ENCODE peak calls at places on chromosomes 12 and 14, in five cellular contexts. I, V, T, P and Z are unnamed samples.
A peak's percentile ranks its signal among the peaks of the same experiment; 100 is the strongest.

GRCh38 chr12:18551703-18552102 is 186.1 kb downstream of the PLCZ1 start:
- DNase-seq in V (no peak), T (no peak), P (no peak), I (no peak), Z (no peak)

GRCh38 chr14:21097616-21098133 is 780 bp downstream of the ZNF219 start:
- DNase-seq in T (no peak), I (no peak), V (no peak), P (no peak), Z (no peak)

GRCh38 chr12:127903146-127903545 is 363.8 kb upstream of the TMEM132C start:
- DNase-seq in T (peak; percentile 74), P (no peak), V (no peak), I (no peak), Z (peak; percentile 82)

GRCh38 chr12:3792623-3793288 is 39.8 kb upstream of the CRACR2A start:
- DNase-seq in I (no peak), T (no peak), P (no peak), V (no peak), Z (no peak)

GRCh38 chr12:22459872-22460490 is 84.4 kb downstream of the C2CD5 start:
- DNase-seq in T (peak; percentile 29), V (no peak), P (no peak), I (no peak), Z (peak; percentile 69)

GRCh38 chr14:74784634-74785033 is 21.5 kb downstream of the YLPM1 start:
- DNase-seq in T (no peak), I (no peak), P (no peak), V (no peak), Z (no peak)

GRCh38 chr14:78611031-78611430 is 440.9 kb downstream of the NRXN3 start:
- DNase-seq in I (no peak), V (no peak), T (no peak), P (no peak), Z (no peak)

GRCh38 chr14:92026548-92027190 is 13.2 kb downstream of the TRIP11 start:
- DNase-seq in P (no peak), I (no peak), T (no peak), V (no peak), Z (no peak)

GRCh38 chr12:102120886-102121285 is 903 bp downstream of the PARPBP start:
- DNase-seq in I (no peak), V (no peak), P (no peak), T (peak; percentile 16), Z (peak; percentile 18)

GRCh38 chr12:10557766-10558165 is 52.1 kb downstream of the EIF2S3B start:
- DNase-seq in V (no peak), P (no peak), I (no peak), T (no peak), Z (no peak)

GRCh38 chr12:122842505-122843405 is 7.5 kb downstream of the HIP1R start:
- DNase-seq in I (no peak), T (no peak), V (no peak), P (no peak), Z (no peak)

GRCh38 chr14:71554959-71555612 is 377.1 kb upstream of the RGS6 start:
- DNase-seq in P (no peak), T (no peak), V (no peak), I (no peak), Z (no peak)

GRCh38 chr14:55130194-55130550 is 1.1 kb downstream of the LGALS3 start:
- DNase-seq in P (no peak), I (no peak), V (no peak), T (no peak), Z (peak; percentile 38)

GRCh38 chr12:45613306-45613705 is 116.2 kb upstream of the ARID2 start:
- DNase-seq in P (no peak), T (peak; percentile 43), V (no peak), I (no peak), Z (peak; percentile 57)

GRCh38 chr12:89827592-89827991 is 119.0 kb upstream of the ATP2B1 start:
- DNase-seq in V (no peak), P (no peak), T (no peak), I (no peak), Z (no peak)

GRCh38 chr12:9096563-9097176 is 19.0 kb downstream of the A2M start:
- DNase-seq in P (no peak), T (no peak), V (no peak), I (no peak), Z (no peak)

GRCh38 chr14:59407246-59407615 is 57.9 kb downstream of the GPR135 start:
- DNase-seq in T (peak; percentile 93), P (no peak), V (no peak), I (no peak), Z (peak; percentile 93)

GRCh38 chr12:107131832-107132616 is 38.7 kb upstream of the CRY1 start:
- DNase-seq in T (peak; percentile 29), V (no peak), P (no peak), I (no peak), Z (peak; percentile 70)

GRCh38 chr14:81132492-81132891 is 88.3 kb downstream of the GTF2A1 start:
- DNase-seq in T (no peak), I (no peak), V (no peak), P (no peak), Z (no peak)

GRCh38 chr12:6201199-6201608 is 1.0 kb downstream of the CD9 start:
- DNase-seq in P (no peak), I (no peak), T (no peak), V (peak; percentile 42), Z (no peak)

GRCh38 chr12:109309441-109310246 is 560 bp upstream of the FOXN4 start:
- DNase-seq in P (no peak), V (no peak), I (no peak), T (no peak), Z (no peak)

GRCh38 chr14:61889914-61890351 is 127.7 kb downstream of the SNAPC1 start:
- DNase-seq in I (no peak), T (no peak), P (peak; percentile 2), V (no peak), Z (no peak)

GRCh38 chr12:55965941-55966407 is at the start of gene PMEL:
- DNase-seq in T (no peak), P (no peak), I (no peak), V (no peak), Z (no peak)

GRCh38 chr12:112841891-112842290 is 50.3 kb downstream of the RPH3A start:
- DNase-seq in T (peak; percentile 6), P (no peak), V (no peak), I (no peak), Z (peak; percentile 32)

GRCh38 chr14:88452231-88452630 is 66.8 kb downstream of the SPATA7 start:
- DNase-seq in P (no peak), V (no peak), I (no peak), T (no peak), Z (no peak)

GRCh38 chr14:88049271-88049670 is 44.3 kb downstream of the GPR65 start:
- DNase-seq in V (no peak), T (no peak), P (no peak), I (no peak), Z (no peak)

GRCh38 chr12:64178122-64178521 is 44.0 kb downstream of the KICS2 start:
- DNase-seq in P (no peak), V (no peak), T (peak; percentile 94), I (no peak), Z (peak; percentile 95)

GRCh38 chr14:99884834-99885648 is 91.8 kb downstream of the EML1 start:
- DNase-seq in V (no peak), T (peak; percentile 47), P (no peak), I (no peak), Z (peak; percentile 82)

GRCh38 chr12:92827836-92828431 is 101.2 kb downstream of the EEA1 start:
- DNase-seq in P (peak; percentile 0), I (no peak), V (no peak), T (peak; percentile 7), Z (peak; percentile 34)

GRCh38 chr12:52260351-52261210 is 13.9 kb upstream of the KRT86 start:
- DNase-seq in V (no peak), T (peak; percentile 74), I (no peak), P (no peak), Z (peak; percentile 78)